ENCODE peak calls at places on chromosomes 16 and 17, in nine cellular contexts. One of them, this sample, is unnamed.

GRCh38 chr17:44069974-44070454 is 521 bp upstream of the G6PC3 start:
- DNase-seq in transverse colon: no peak
- DNase-seq in H54: no peak
- DNase-seq in ovary: no peak
- DNase-seq in stomach: no peak
- DNase-seq in GM12892: no peak
- DNase-seq in breast epithelium: no peak
- DNase-seq in spleen: no peak
- DNase-seq in body of pancreas: no peak
- DNase-seq in this sample: no peak

GRCh38 chr17:50511058-50511457 is 2.8 kb downstream of the MYCBPAP start:
- DNase-seq in transverse colon: no peak
- DNase-seq in H54: peak; percentile 57
- DNase-seq in ovary: no peak
- DNase-seq in stomach: no peak
- DNase-seq in GM12892: peak; percentile 73
- DNase-seq in breast epithelium: no peak
- DNase-seq in spleen: peak; percentile 16
- DNase-seq in body of pancreas: no peak
- DNase-seq in this sample: no peak

GRCh38 chr16:85729452-85729851 is 21.4 kb downstream of the C16orf74 start:
- DNase-seq in transverse colon: no peak
- DNase-seq in H54: no peak
- DNase-seq in ovary: no peak
- DNase-seq in stomach: no peak
- DNase-seq in GM12892: no peak
- DNase-seq in breast epithelium: no peak
- DNase-seq in spleen: no peak
- DNase-seq in body of pancreas: no peak
- DNase-seq in this sample: no peak

GRCh38 chr17:80169107-80169506 is 723 bp upstream of the CARD14 start:
- DNase-seq in transverse colon: no peak
- DNase-seq in H54: no peak
- DNase-seq in ovary: no peak
- DNase-seq in stomach: no peak
- DNase-seq in GM12892: no peak
- DNase-seq in breast epithelium: no peak
- DNase-seq in spleen: no peak
- DNase-seq in body of pancreas: no peak
- DNase-seq in this sample: no peak

GRCh38 chr17:78905111-78905510 is 2.1 kb upstream of the CEP295NL start:
- DNase-seq in transverse colon: no peak
- DNase-seq in H54: no peak
- DNase-seq in ovary: no peak
- DNase-seq in stomach: no peak
- DNase-seq in GM12892: no peak
- DNase-seq in breast epithelium: no peak
- DNase-seq in spleen: no peak
- DNase-seq in body of pancreas: no peak
- DNase-seq in this sample: no peak

GRCh38 chr16:58333937-58334336 is 39.1 kb upstream of the PRSS54 start:
- DNase-seq in transverse colon: no peak
- DNase-seq in H54: no peak
- DNase-seq in ovary: no peak
- DNase-seq in stomach: no peak
- DNase-seq in GM12892: no peak
- DNase-seq in breast epithelium: no peak
- DNase-seq in spleen: no peak
- DNase-seq in body of pancreas: no peak
- DNase-seq in this sample: peak; percentile 56

GRCh38 chr17:77424585-77425344 is 284.0 kb downstream of the SEC14L1 start:
- DNase-seq in transverse colon: peak; percentile 86
- DNase-seq in H54: peak; percentile 58
- DNase-seq in ovary: peak; percentile 98
- DNase-seq in stomach: peak; percentile 72
- DNase-seq in GM12892: no peak
- DNase-seq in breast epithelium: no peak
- DNase-seq in spleen: peak; percentile 89
- DNase-seq in body of pancreas: peak; percentile 83
- DNase-seq in this sample: peak; percentile 62

GRCh38 chr17:4986403-4986802 is 1.1 kb downstream of the CAMTA2 start:
- DNase-seq in transverse colon: peak; percentile 37
- DNase-seq in H54: no peak
- DNase-seq in ovary: no peak
- DNase-seq in stomach: no peak
- DNase-seq in GM12892: no peak
- DNase-seq in breast epithelium: no peak
- DNase-seq in spleen: peak; percentile 78
- DNase-seq in body of pancreas: no peak
- DNase-seq in this sample: no peak

GRCh38 chr17:12627776-12628491 is 37.8 kb upstream of the MYOCD start:
- DNase-seq in transverse colon: no peak
- DNase-seq in H54: no peak
- DNase-seq in ovary: no peak
- DNase-seq in stomach: no peak
- DNase-seq in GM12892: no peak
- DNase-seq in breast epithelium: no peak
- DNase-seq in spleen: no peak
- DNase-seq in body of pancreas: no peak
- DNase-seq in this sample: no peak

GRCh38 chr17:6162892-6163291 is 92.7 kb downstream of the WSCD1 start:
- DNase-seq in transverse colon: no peak
- DNase-seq in H54: no peak
- DNase-seq in ovary: no peak
- DNase-seq in stomach: no peak
- DNase-seq in GM12892: no peak
- DNase-seq in breast epithelium: no peak
- DNase-seq in spleen: no peak
- DNase-seq in body of pancreas: no peak
- DNase-seq in this sample: no peak

GRCh38 chr17:57016066-57016763 is 38.3 kb downstream of the SCPEP1 start:
- DNase-seq in transverse colon: no peak
- DNase-seq in H54: no peak
- DNase-seq in ovary: no peak
- DNase-seq in stomach: no peak
- DNase-seq in GM12892: no peak
- DNase-seq in breast epithelium: no peak
- DNase-seq in spleen: no peak
- DNase-seq in body of pancreas: no peak
- DNase-seq in this sample: no peak

GRCh38 chr17:77737442-77738265 is 220.8 kb upstream of the TNRC6C start:
- DNase-seq in transverse colon: no peak
- DNase-seq in H54: no peak
- DNase-seq in ovary: no peak
- DNase-seq in stomach: peak; percentile 16
- DNase-seq in GM12892: no peak
- DNase-seq in breast epithelium: no peak
- DNase-seq in spleen: no peak
- DNase-seq in body of pancreas: no peak
- DNase-seq in this sample: peak; percentile 60

GRCh38 chr16:18932243-18932997 is 6.2 kb upstream of the SMG1 start:
- DNase-seq in transverse colon: no peak
- DNase-seq in H54: peak; percentile 39
- DNase-seq in ovary: no peak
- DNase-seq in stomach: no peak
- DNase-seq in GM12892: no peak
- DNase-seq in breast epithelium: no peak
- DNase-seq in spleen: no peak
- DNase-seq in body of pancreas: no peak
- DNase-seq in this sample: no peak

GRCh38 chr17:74164446-74165045 is 38.9 kb upstream of the RPL38 start:
- DNase-seq in transverse colon: no peak
- DNase-seq in H54: no peak
- DNase-seq in ovary: no peak
- DNase-seq in stomach: no peak
- DNase-seq in GM12892: no peak
- DNase-seq in breast epithelium: no peak
- DNase-seq in spleen: no peak
- DNase-seq in body of pancreas: no peak
- DNase-seq in this sample: no peak

GRCh38 chr16:55408656-55409055 is 70.3 kb upstream of the MMP2 start:
- DNase-seq in transverse colon: no peak
- DNase-seq in H54: no peak
- DNase-seq in ovary: no peak
- DNase-seq in stomach: no peak
- DNase-seq in GM12892: no peak
- DNase-seq in breast epithelium: no peak
- DNase-seq in spleen: no peak
- DNase-seq in body of pancreas: no peak
- DNase-seq in this sample: no peak

GRCh38 chr17:80475949-80476876 is at the start of gene NPTX1:
- DNase-seq in transverse colon: no peak
- DNase-seq in H54: no peak
- DNase-seq in ovary: no peak
- DNase-seq in stomach: no peak
- DNase-seq in GM12892: no peak
- DNase-seq in breast epithelium: no peak
- DNase-seq in spleen: no peak
- DNase-seq in body of pancreas: no peak
- DNase-seq in this sample: peak; percentile 83

GRCh38 chr17:74165811-74166365 is 37.6 kb upstream of the RPL38 start:
- DNase-seq in transverse colon: no peak
- DNase-seq in H54: no peak
- DNase-seq in ovary: no peak
- DNase-seq in stomach: no peak
- DNase-seq in GM12892: no peak
- DNase-seq in breast epithelium: no peak
- DNase-seq in spleen: no peak
- DNase-seq in body of pancreas: no peak
- DNase-seq in this sample: no peak

GRCh38 chr17:18146980-18147379 is 36.6 kb upstream of the ALKBH5 start:
- DNase-seq in transverse colon: no peak
- DNase-seq in H54: no peak
- DNase-seq in ovary: no peak
- DNase-seq in stomach: no peak
- DNase-seq in GM12892: no peak
- DNase-seq in breast epithelium: no peak
- DNase-seq in spleen: no peak
- DNase-seq in body of pancreas: no peak
- DNase-seq in this sample: no peak

DNA sequence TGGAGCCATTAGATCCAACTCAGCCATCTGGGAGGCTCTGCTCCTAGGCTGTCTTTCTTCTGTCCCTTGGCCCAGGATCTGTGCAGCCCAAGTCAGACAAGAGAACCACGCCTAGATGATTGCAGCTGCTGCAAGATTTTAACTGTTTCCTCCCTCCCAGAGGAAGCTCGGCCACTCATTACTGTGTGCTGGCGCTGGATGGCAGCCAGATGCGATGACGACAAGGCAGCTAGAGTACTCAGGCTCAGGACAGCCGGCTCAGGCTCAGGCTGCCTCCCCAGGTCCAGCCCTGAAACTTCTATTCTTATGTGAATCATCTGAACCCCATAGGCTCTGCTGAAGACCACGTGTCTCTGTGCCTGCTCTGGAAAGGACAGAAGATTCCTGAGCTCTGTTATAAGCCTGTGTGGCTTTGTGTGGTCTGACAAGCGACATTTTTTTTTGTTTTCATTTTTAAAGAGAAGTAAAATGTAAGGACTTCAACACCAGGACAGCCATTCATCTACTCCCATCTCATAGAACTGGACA is 32.1 kb upstream of the FBXW10B start:
- DNase-seq in transverse colon: peak; percentile 94
- DNase-seq in H54: peak; percentile 83
- DNase-seq in ovary: peak; percentile 85
- DNase-seq in stomach: peak; percentile 91
- DNase-seq in GM12892: no peak
- DNase-seq in breast epithelium: peak; percentile 81
- DNase-seq in spleen: peak; percentile 90
- DNase-seq in body of pancreas: peak; percentile 83
- DNase-seq in this sample: peak; percentile 53
- TF ChIP-seq POLR2A in transverse colon: peak; percentile 78
- TF ChIP-seq POLR2A in H54: peak; percentile 54
- TF ChIP-seq POLR2A in ovary: no peak
- TF ChIP-seq POLR2A in stomach: no peak
- TF ChIP-seq POLR2A in GM12892: no peak
- TF ChIP-seq POLR2A in breast epithelium: no peak
- TF ChIP-seq POLR2A in spleen: no peak
- TF ChIP-seq POLR2A in body of pancreas: no peak
- TF ChIP-seq POLR2A in this sample: no peak

DNA sequence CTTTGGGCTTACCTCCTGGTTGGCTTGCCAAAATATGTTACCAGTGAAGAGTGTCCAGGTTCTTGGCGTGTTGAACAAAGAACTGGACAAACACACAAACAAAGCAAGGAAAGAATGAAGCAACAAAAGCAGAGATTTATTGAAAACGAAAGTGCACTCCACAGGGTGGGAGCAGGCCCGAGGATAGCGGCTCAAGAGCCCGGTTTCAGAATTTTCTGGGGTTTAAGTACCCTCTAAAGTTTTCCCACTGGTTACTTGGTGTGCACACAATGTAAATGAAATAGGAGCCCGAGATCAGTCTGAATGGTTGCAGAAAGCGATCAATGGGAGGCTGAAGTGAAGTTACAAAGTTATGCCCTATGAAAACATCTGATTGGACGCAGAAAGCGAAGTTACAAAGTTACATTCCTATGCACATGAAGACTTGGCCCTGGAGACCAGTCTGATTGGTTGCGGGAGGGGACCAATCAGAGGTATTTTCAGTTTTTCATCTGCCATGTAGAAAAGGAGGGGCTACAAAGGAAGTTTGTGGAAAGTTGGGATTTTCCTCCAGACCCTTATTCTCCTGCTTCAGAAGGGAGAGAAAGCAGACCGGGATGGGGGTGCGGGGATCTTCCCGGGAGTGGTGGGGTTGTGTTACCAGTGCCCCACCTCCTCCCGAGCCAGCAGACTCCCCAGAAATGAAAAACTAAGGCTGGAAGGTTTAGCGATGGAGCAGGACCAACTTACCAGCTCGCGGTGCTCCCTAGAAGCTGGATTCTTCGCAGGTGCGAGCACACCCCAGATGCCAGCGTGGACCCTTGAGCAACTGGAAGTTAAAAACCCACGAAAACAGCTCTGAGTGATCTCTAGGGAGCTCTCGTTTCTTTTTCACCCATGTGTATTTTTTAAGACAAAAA is at the start of gene SLFN12:
- DNase-seq in transverse colon: peak; percentile 43
- DNase-seq in H54: peak; percentile 44
- DNase-seq in ovary: peak; percentile 55
- DNase-seq in stomach: peak; percentile 53
- DNase-seq in GM12892: peak; percentile 23
- DNase-seq in breast epithelium: no peak
- DNase-seq in spleen: peak; percentile 76
- DNase-seq in body of pancreas: peak; percentile 53
- DNase-seq in this sample: peak; percentile 80
- TF ChIP-seq POLR2A in transverse colon: no peak
- TF ChIP-seq POLR2A in H54: peak; percentile 42
- TF ChIP-seq POLR2A in ovary: peak; percentile 17
- TF ChIP-seq POLR2A in stomach: no peak
- TF ChIP-seq POLR2A in GM12892: peak; percentile 59
- TF ChIP-seq POLR2A in breast epithelium: no peak
- TF ChIP-seq POLR2A in spleen: no peak
- TF ChIP-seq POLR2A in body of pancreas: no peak
- TF ChIP-seq POLR2A in this sample: no peak

GRCh38 chr17:63841350-63842172 is 924 bp downstream of the SMARCD2 start:
- DNase-seq in transverse colon: peak; percentile 65
- DNase-seq in H54: no peak
- DNase-seq in ovary: peak; percentile 75
- DNase-seq in stomach: peak; percentile 60
- DNase-seq in GM12892: no peak
- DNase-seq in breast epithelium: peak; percentile 60
- DNase-seq in spleen: peak; percentile 88
- DNase-seq in body of pancreas: peak; percentile 65
- DNase-seq in this sample: peak; percentile 62
- TF ChIP-seq POLR2A in transverse colon: peak; percentile 60
- TF ChIP-seq POLR2A in H54: no peak
- TF ChIP-seq POLR2A in ovary: no peak
- TF ChIP-seq POLR2A in stomach: no peak
- TF ChIP-seq POLR2A in GM12892: no peak
- TF ChIP-seq POLR2A in breast epithelium: no peak
- TF ChIP-seq POLR2A in spleen: no peak
- TF ChIP-seq POLR2A in body of pancreas: no peak
- TF ChIP-seq POLR2A in this sample: peak; percentile 8

GRCh38 chr16:3131755-3132377 is 3.0 kb upstream of the ZNF213 start:
- DNase-seq in transverse colon: peak; percentile 55
- DNase-seq in H54: no peak
- DNase-seq in ovary: no peak
- DNase-seq in stomach: peak; percentile 48
- DNase-seq in GM12892: peak; percentile 7
- DNase-seq in breast epithelium: no peak
- DNase-seq in spleen: no peak
- DNase-seq in body of pancreas: peak; percentile 47
- DNase-seq in this sample: no peak
- TF ChIP-seq POLR2A in transverse colon: no peak
- TF ChIP-seq POLR2A in H54: no peak
- TF ChIP-seq POLR2A in ovary: no peak
- TF ChIP-seq POLR2A in stomach: no peak
- TF ChIP-seq POLR2A in GM12892: no peak
- TF ChIP-seq POLR2A in breast epithelium: no peak
- TF ChIP-seq POLR2A in spleen: no peak
- TF ChIP-seq POLR2A in body of pancreas: no peak
- TF ChIP-seq POLR2A in this sample: no peak

This sample was measured in upper lobe of left lung.